ENCODE peak calls at places on chromosomes 2 and 18, in seven cellular contexts. One of them, this sample, is unnamed.

GRCh38 chr18:2978208-2978607 is 34.7 kb downstream of the LPIN2 start:
- DNase-seq in A673: no peak
- DNase-seq in WERI-Rb-1: no peak
- DNase-seq in cardiac fibroblast: peak; percentile 16
- DNase-seq in HL-60: no peak
- DNase-seq in BE2C: no peak
- DNase-seq in B cell: no peak
- DNase-seq in this sample: no peak

GRCh38 chr18:8791171-8791651 is 85.9 kb downstream of the MTCL1 start:
- DNase-seq in A673: no peak
- DNase-seq in cardiac fibroblast: no peak
- DNase-seq in HL-60: no peak
- DNase-seq in WERI-Rb-1: no peak
- DNase-seq in BE2C: peak; percentile 39
- DNase-seq in B cell: no peak
- DNase-seq in this sample: no peak

GRCh38 chr2:227462972-227463931 is 8.7 kb upstream of the AGFG1 start:
- DNase-seq in cardiac fibroblast: no peak
- DNase-seq in A673: no peak
- DNase-seq in WERI-Rb-1: no peak
- DNase-seq in BE2C: no peak
- DNase-seq in B cell: no peak
- DNase-seq in HL-60: no peak
- DNase-seq in this sample: no peak

GRCh38 chr18:48031011-48031480 is 100.6 kb upstream of the SMAD2 start:
- DNase-seq in WERI-Rb-1: peak; percentile 91
- DNase-seq in cardiac fibroblast: peak; percentile 80
- DNase-seq in B cell: no peak
- DNase-seq in A673: peak; percentile 57
- DNase-seq in HL-60: peak; percentile 45
- DNase-seq in BE2C: peak; percentile 57
- DNase-seq in this sample: peak; percentile 57

GRCh38 chr2:99850076-99850710 is 292.2 kb downstream of the AFF3 start:
- DNase-seq in A673: no peak
- DNase-seq in BE2C: no peak
- DNase-seq in B cell: no peak
- DNase-seq in HL-60: no peak
- DNase-seq in WERI-Rb-1: no peak
- DNase-seq in cardiac fibroblast: no peak
- DNase-seq in this sample: no peak

GRCh38 chr18:24663026-24663425 is 202.6 kb downstream of the HRH4 start:
- DNase-seq in A673: no peak
- DNase-seq in BE2C: no peak
- DNase-seq in HL-60: no peak
- DNase-seq in B cell: no peak
- DNase-seq in cardiac fibroblast: no peak
- DNase-seq in WERI-Rb-1: no peak
- DNase-seq in this sample: no peak

GRCh38 chr2:53445376-53446072 is 322.1 kb upstream of the CHAC2 start:
- DNase-seq in BE2C: no peak
- DNase-seq in B cell: no peak
- DNase-seq in HL-60: no peak
- DNase-seq in WERI-Rb-1: no peak
- DNase-seq in A673: no peak
- DNase-seq in cardiac fibroblast: peak; percentile 13
- DNase-seq in this sample: no peak

GRCh38 chr2:57490746-57491145 is 555.9 kb upstream of the VRK2 start:
- DNase-seq in BE2C: no peak
- DNase-seq in B cell: no peak
- DNase-seq in cardiac fibroblast: no peak
- DNase-seq in WERI-Rb-1: no peak
- DNase-seq in HL-60: no peak
- DNase-seq in A673: peak; percentile 4
- DNase-seq in this sample: no peak

GRCh38 chr2:113084249-113085000 is 16.7 kb downstream of the IL1F10 start:
- DNase-seq in B cell: peak; percentile 18
- DNase-seq in HL-60: peak; percentile 15
- DNase-seq in WERI-Rb-1: no peak
- DNase-seq in cardiac fibroblast: peak; percentile 18
- DNase-seq in BE2C: no peak
- DNase-seq in A673: peak; percentile 9
- DNase-seq in this sample: no peak

GRCh38 chr2:226115102-226115831 is 684.4 kb downstream of the IRS1 start:
- DNase-seq in BE2C: no peak
- DNase-seq in A673: peak; percentile 69
- DNase-seq in cardiac fibroblast: peak; percentile 81
- DNase-seq in WERI-Rb-1: no peak
- DNase-seq in HL-60: no peak
- DNase-seq in B cell: no peak
- DNase-seq in this sample: no peak

GRCh38 chr2:222193328-222194008 is 105.3 kb downstream of the PAX3 start:
- DNase-seq in cardiac fibroblast: no peak
- DNase-seq in HL-60: no peak
- DNase-seq in BE2C: no peak
- DNase-seq in WERI-Rb-1: peak; percentile 29
- DNase-seq in B cell: no peak
- DNase-seq in A673: peak; percentile 78
- DNase-seq in this sample: peak; percentile 13

GRCh38 chr2:26530696-26531095 is 52.8 kb upstream of the OTOF start:
- DNase-seq in cardiac fibroblast: peak; percentile 49
- DNase-seq in BE2C: peak; percentile 4
- DNase-seq in HL-60: no peak
- DNase-seq in B cell: no peak
- DNase-seq in A673: no peak
- DNase-seq in WERI-Rb-1: no peak
- DNase-seq in this sample: no peak

GRCh38 chr2:128145651-128146050 is 54.7 kb downstream of the UGGT1 start:
- DNase-seq in cardiac fibroblast: peak; percentile 36
- DNase-seq in B cell: no peak
- DNase-seq in A673: no peak
- DNase-seq in BE2C: no peak
- DNase-seq in HL-60: no peak
- DNase-seq in WERI-Rb-1: no peak
- DNase-seq in this sample: no peak

GRCh38 chr18:8662574-8663255 is 42.6 kb upstream of the MTCL1 start:
- DNase-seq in cardiac fibroblast: no peak
- DNase-seq in HL-60: no peak
- DNase-seq in WERI-Rb-1: peak; percentile 39
- DNase-seq in BE2C: no peak
- DNase-seq in A673: no peak
- DNase-seq in B cell: no peak
- DNase-seq in this sample: no peak

DNA sequence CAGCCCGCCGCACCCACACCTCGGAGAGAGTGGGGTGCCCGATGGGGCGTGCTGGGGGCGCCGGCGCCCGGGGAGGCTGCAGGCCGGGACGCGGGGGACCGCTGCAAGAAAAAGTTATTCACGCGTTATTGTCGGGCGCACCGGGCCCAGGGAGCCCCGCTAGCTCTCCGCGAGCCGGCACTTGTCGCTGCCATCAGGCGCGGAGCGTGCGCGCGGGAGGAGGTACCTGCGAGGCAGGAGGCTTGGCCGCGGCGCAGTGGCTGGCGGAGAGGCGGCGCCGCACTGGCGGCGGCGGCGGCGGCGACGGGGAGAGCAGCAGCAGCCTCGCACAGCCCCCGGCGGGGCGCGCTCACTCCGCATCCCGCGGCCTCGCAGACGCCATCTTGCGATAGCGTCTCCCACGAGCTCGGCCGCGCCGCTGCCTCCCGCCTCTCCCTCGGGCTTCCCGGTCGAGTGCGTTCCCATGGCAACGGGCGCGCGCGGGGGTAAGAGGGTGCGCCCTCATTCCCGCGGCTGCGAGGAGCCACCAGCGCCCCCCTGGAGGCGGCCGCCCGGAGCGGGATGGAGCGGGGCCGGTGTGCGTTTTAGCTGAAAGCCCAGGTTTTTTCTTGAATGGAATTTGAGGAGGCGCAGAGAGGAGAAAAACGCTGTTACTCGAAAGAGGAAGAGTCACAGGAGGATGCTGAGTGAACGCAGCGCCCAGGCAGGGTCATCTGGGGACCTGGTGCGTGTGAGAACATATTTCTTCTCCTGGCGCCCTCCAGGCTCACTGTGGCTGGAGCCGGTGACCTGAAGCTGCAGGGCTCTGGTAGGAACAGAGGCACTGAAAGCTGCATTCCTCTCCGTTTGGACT is at the start of gene CHN1:
- DNase-seq in B cell: peak; percentile 69
- DNase-seq in BE2C: peak; percentile 93
- DNase-seq in HL-60: peak; percentile 39
- DNase-seq in WERI-Rb-1: peak; percentile 95
- DNase-seq in A673: peak; percentile 83
- DNase-seq in cardiac fibroblast: peak; percentile 60
- DNase-seq in this sample: peak; percentile 96
- TF ChIP-seq CTCF in B cell: no peak
- TF ChIP-seq CTCF in BE2C: no peak
- TF ChIP-seq CTCF in HL-60: no peak
- TF ChIP-seq CTCF in WERI-Rb-1: no peak
- TF ChIP-seq CTCF in A673: no peak
- TF ChIP-seq CTCF in cardiac fibroblast: no peak
- TF ChIP-seq CTCF in this sample: no peak

DNA sequence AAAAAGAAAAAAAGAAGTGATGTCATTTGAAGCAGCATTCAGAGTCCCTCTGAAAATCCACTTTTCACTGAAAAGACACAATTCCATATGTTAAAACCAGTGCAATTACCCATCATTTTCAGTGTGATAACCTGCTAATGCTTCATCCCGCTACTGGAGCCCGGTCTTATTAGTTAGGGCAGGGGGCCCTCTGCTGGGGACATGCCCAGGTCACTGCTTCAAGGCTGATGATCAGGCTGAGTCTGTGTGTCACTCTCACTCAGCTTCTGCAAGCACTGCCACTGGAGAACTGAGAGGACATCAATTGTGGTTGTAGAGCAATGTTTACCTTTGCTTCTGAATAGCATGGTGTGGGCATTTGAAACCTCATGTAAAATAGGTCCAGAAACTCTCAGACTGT is 49.1 kb upstream of the NXPH2 start:
- DNase-seq in HL-60: peak; percentile 42
- DNase-seq in B cell: peak; percentile 36
- DNase-seq in WERI-Rb-1: peak; percentile 72
- DNase-seq in cardiac fibroblast: peak; percentile 28
- DNase-seq in BE2C: peak; percentile 66
- DNase-seq in A673: peak; percentile 67
- DNase-seq in this sample: peak; percentile 78
- TF ChIP-seq CTCF in HL-60: no peak
- TF ChIP-seq CTCF in B cell: peak; percentile 26
- TF ChIP-seq CTCF in WERI-Rb-1: peak; percentile 77
- TF ChIP-seq CTCF in cardiac fibroblast: peak; percentile 16
- TF ChIP-seq CTCF in BE2C: peak; percentile 64
- TF ChIP-seq CTCF in A673: peak; percentile 56
- TF ChIP-seq CTCF in this sample: no peak

GRCh38 chr18:71426441-71426840 is 1117.7 kb downstream of the CBLN2 start:
- DNase-seq in BE2C: no peak
- DNase-seq in WERI-Rb-1: no peak
- DNase-seq in cardiac fibroblast: no peak
- DNase-seq in A673: no peak
- DNase-seq in B cell: no peak
- DNase-seq in HL-60: no peak
- DNase-seq in this sample: no peak
- TF ChIP-seq CTCF in BE2C: no peak
- TF ChIP-seq CTCF in WERI-Rb-1: no peak
- TF ChIP-seq CTCF in cardiac fibroblast: no peak
- TF ChIP-seq CTCF in A673: peak; percentile 13
- TF ChIP-seq CTCF in B cell: no peak
- TF ChIP-seq CTCF in HL-60: no peak
- TF ChIP-seq CTCF in this sample: peak; percentile 57

DNA sequence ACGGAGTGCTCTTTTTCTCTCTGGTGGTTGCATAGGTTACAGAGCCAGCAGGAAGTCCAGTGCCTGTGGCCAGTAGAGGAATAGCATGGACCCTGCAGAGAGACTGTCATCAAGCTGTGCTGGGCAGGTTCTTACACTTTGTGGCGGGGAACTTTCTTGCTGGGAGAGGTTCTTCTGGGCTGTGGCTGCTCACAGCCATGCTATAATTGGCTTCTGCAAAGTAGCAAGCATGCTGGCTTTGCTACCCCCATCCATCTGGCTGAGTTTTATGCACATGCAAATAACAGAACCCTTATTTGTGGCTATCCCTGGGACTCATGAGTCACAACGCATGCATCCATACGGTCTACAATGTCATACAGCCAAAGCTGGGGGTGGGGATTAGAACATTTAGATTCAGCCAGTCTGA is 68.9 kb downstream of the PLCL1 start:
- DNase-seq in B cell: no peak
- DNase-seq in WERI-Rb-1: no peak
- DNase-seq in HL-60: no peak
- DNase-seq in A673: no peak
- DNase-seq in cardiac fibroblast: peak; percentile 36
- DNase-seq in BE2C: peak; percentile 16
- DNase-seq in this sample: no peak
- TF ChIP-seq CTCF in B cell: no peak
- TF ChIP-seq CTCF in WERI-Rb-1: peak; percentile 9
- TF ChIP-seq CTCF in HL-60: no peak
- TF ChIP-seq CTCF in A673: no peak
- TF ChIP-seq CTCF in cardiac fibroblast: peak; percentile 14
- TF ChIP-seq CTCF in BE2C: peak; percentile 7
- TF ChIP-seq CTCF in this sample: no peak